ENCODE peak calls at places on chromosomes 5 and 9, in six cellular contexts. L is A549, Z is K562, C is H1, S is WTC11, W is endothelial cell of umbilical vein. E is an unnamed sample.

GRCh38 chr5:37517686-37518085 is 138.6 kb downstream of the WDR70 start:
- DNase-seq in L (no peak), Z (no peak), C (no peak), S (no peak), W (no peak), E (no peak)

GRCh38 chr5:72234265-72234700 is 85.8 kb downstream of the MRPS27 start:
- DNase-seq in L (no peak), Z (peak), C (no peak), S (no peak), W (peak), E (no peak)

GRCh38 chr5:42715791-42716190 is 40.8 kb upstream of the CCDC152 start:
- DNase-seq in L (no peak), Z (no peak), C (no peak), S (no peak), W (no peak), E (no peak)

GRCh38 chr5:154993461-154993860 is 20.1 kb upstream of the KIF4B start:
- DNase-seq in L (no peak), Z (no peak), C (no peak), S (no peak), W (no peak), E (no peak)

GRCh38 chr5:90473321-90474234 is 993 bp downstream of the MBLAC2 start:
- DNase-seq in L (peak), Z (peak), C (peak), S (peak), W (peak), E (peak)

GRCh38 chr5:175464414-175465233 is 13.7 kb upstream of the SFXN1 start:
- DNase-seq in L (peak), Z (peak), C (peak), S (peak), W (peak), E (peak)

GRCh38 chr5:135561266-135561665 is 17.5 kb downstream of the CXCL14 start:
- DNase-seq in L (no peak), Z (no peak), C (no peak), S (no peak), W (no peak), E (no peak)

GRCh38 chr5:30752015-30752414 is 441.5 kb upstream of the CDH6 start:
- DNase-seq in L (no peak), Z (no peak), C (no peak), S (no peak), W (no peak), E (no peak)

GRCh38 chr9:137145731-137146526 is 7.0 kb downstream of the GRIN1 start:
- DNase-seq in L (no peak), Z (no peak), C (no peak), S (no peak), W (no peak), E (no peak)

GRCh38 chr9:18923671-18924430 is 109.2 kb downstream of the SAXO1 start:
- DNase-seq in L (no peak), Z (no peak), C (no peak), S (no peak), W (no peak), E (no peak)

GRCh38 chr5:6269925-6270324 is 108.4 kb downstream of the MED10 start:
- DNase-seq in L (no peak), Z (no peak), C (no peak), S (no peak), W (no peak), E (no peak)

GRCh38 chr9:121778252-121779225 is 127.1 kb downstream of the DAB2IP start:
- DNase-seq in L (no peak), Z (no peak), C (no peak), S (no peak), W (peak), E (no peak)

GRCh38 chr5:117463836-117464235 is 889.2 kb upstream of the SEMA6A start:
- DNase-seq in L (no peak), Z (no peak), C (no peak), S (no peak), W (no peak), E (no peak)

GRCh38 chr9:135158572-135158937 is 71.1 kb downstream of the OLFM1 start:
- DNase-seq in L (no peak), Z (no peak), C (no peak), S (no peak), W (no peak), E (no peak)

GRCh38 chr5:43702815-43703214 is 99.8 kb downstream of the NNT start:
- DNase-seq in L (no peak), Z (no peak), C (no peak), S (no peak), W (no peak), E (no peak)

GRCh38 chr9:2023532-2023931 is 8.4 kb downstream of the SMARCA2 start:
- DNase-seq in L (no peak), Z (no peak), C (no peak), S (no peak), W (peak), E (no peak)

GRCh38 chr5:172607213-172607793 is 33.8 kb upstream of the NEURL1B start:
- DNase-seq in L (no peak), Z (no peak), C (no peak), S (no peak), W (no peak), E (no peak)

GRCh38 chr5:135140805-135141204 is 106.8 kb upstream of the PITX1 start:
- DNase-seq in L (peak), Z (no peak), C (no peak), S (no peak), W (no peak), E (no peak)

GRCh38 chr9:134204991-134205578 is 40.7 kb upstream of the RNU6ATAC start:
- DNase-seq in L (no peak), Z (no peak), C (no peak), S (no peak), W (no peak), E (peak)

GRCh38 chr5:134135091-134135655 is 20.7 kb downstream of the TCF7 start:
- DNase-seq in L (no peak), Z (no peak), C (no peak), S (no peak), W (no peak), E (no peak)

GRCh38 chr9:73893230-73893629 is 603.9 kb upstream of the RORB start:
- DNase-seq in L (no peak), Z (no peak), C (no peak), S (no peak), W (no peak), E (no peak)

GRCh38 chr9:100352201-100352726 is 478 bp downstream of the TEX10 start:
- DNase-seq in L (peak), Z (peak), C (no peak), S (peak), W (peak), E (no peak)

GRCh38 chr5:147935032-147935431 is 28.7 kb upstream of the C5orf46 start:
- DNase-seq in L (peak), Z (no peak), C (no peak), S (no peak), W (peak), E (peak)

GRCh38 chr5:17425385-17426070 is 72.5 kb upstream of the TAF11L2 start:
- DNase-seq in L (no peak), Z (no peak), C (no peak), S (no peak), W (no peak), E (no peak)

GRCh38 chr9:30039712-30040111 is 2344.7 kb upstream of the ACO1 start:
- DNase-seq in L (no peak), Z (no peak), C (no peak), S (no peak), W (no peak), E (no peak)

GRCh38 chr9:89435315-89435823 is 62.5 kb downstream of the SEMA4D start:
- DNase-seq in L (no peak), Z (no peak), C (peak), S (peak), W (no peak), E (no peak)

GRCh38 chr9:33161011-33161588 is 6.0 kb downstream of the B4GALT1 start:
- DNase-seq in L (peak), Z (no peak), C (no peak), S (no peak), W (peak), E (no peak)

GRCh38 chr5:53368516-53368915 is 111.9 kb upstream of the FST start:
- DNase-seq in L (no peak), Z (no peak), C (no peak), S (no peak), W (peak), E (no peak)

GRCh38 chr9:111952559-111952958 is 55.9 kb downstream of the UGCG start:
- DNase-seq in L (no peak), Z (no peak), C (no peak), S (no peak), W (peak), E (no peak)

GRCh38 chr5:134005415-134006118 is 792 bp upstream of the VDAC1 start:
- DNase-seq in L (peak), Z (peak), C (peak), S (peak), W (no peak), E (no peak)

GRCh38 chr5:160555836-160556660 is 134.4 kb downstream of the PTTG1 start:
- DNase-seq in L (no peak), Z (no peak), C (no peak), S (no peak), W (no peak), E (no peak)

GRCh38 chr9:100222674-100223073 is 123.6 kb downstream of the INVS start:
- DNase-seq in L (peak), Z (peak), C (no peak), S (no peak), W (peak), E (no peak)

GRCh38 chr5:23208959-23209431 is 298.4 kb upstream of the PRDM9 start:
- DNase-seq in L (peak), Z (peak), C (peak), S (peak), W (no peak), E (peak)

GRCh38 chr9:89408628-89409101 is 89.2 kb downstream of the SEMA4D start:
- DNase-seq in L (no peak), Z (no peak), C (no peak), S (no peak), W (no peak), E (no peak)

DNA sequence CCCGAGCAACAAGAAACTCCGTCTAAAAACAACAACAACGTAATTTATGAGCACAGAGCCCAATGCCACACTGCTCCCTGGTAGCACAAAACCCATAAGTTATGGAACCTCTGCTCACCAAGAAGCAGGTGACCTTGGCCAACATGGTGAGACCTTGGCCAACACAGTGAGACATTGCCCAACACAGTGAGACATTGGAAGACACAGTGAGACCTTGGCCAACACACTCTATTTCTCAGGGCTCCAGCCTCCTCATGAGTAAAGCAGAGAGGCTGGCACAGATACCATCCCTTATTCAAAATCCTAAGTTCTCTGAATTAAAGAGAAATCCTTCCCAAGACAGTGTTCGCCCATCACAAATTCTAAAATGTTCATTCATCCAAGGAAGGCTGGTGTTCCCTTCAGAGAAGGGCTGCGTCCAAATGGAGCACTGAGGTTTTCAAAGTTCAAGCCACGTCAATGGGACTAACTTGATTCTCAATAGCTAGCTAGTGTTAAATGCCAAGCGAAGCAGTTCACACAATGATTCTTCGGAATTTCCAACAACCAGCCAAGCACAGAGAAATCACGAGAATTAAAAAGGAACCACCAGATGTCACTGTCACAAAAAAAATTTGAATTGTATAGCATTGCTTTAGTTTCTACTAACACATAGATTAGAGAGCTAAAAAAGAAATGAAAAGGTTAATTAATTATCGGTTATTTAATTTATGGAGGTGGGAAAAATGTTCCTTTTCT is 29.4 kb downstream of the TTC39B start:
- DNase-seq in L (no peak), Z (no peak), C (no peak), S (no peak), W (peak), E (peak)
- TF ChIP-seq JUN in L (no peak), Z (no peak), C (no peak), S (no peak), W (no peak), E (no peak)

GRCh38 chr9:123420560-123421210 is 64.7 kb downstream of the CRB2 start:
- DNase-seq in L (no peak), Z (no peak), C (no peak), S (no peak), W (no peak), E (no peak)
- TF ChIP-seq JUN in L (no peak), Z (no peak), C (no peak), S (no peak), W (no peak), E (no peak)

GRCh38 chr5:139443766-139444473 is 4.6 kb upstream of the DNAJC18 start:
- DNase-seq in L (no peak), Z (no peak), C (no peak), S (no peak), W (peak), E (no peak)
- TF ChIP-seq JUN in L (no peak), Z (no peak), C (no peak), S (no peak), W (peak), E (no peak)

GRCh38 chr5:152349683-152350526 is 55.2 kb downstream of the NMUR2 start:
- DNase-seq in L (peak), Z (peak), C (peak), S (peak), W (peak), E (peak)
- TF ChIP-seq JUN in L (no peak), Z (no peak), C (no peak), S (no peak), W (no peak), E (no peak)

GRCh38 chr9:95031711-95032461 is 285.6 kb downstream of the FANCC start:
- DNase-seq in L (no peak), Z (no peak), C (no peak), S (no peak), W (no peak), E (peak)
- TF ChIP-seq JUN in L (peak), Z (no peak), C (no peak), S (no peak), W (no peak), E (no peak)

DNA sequence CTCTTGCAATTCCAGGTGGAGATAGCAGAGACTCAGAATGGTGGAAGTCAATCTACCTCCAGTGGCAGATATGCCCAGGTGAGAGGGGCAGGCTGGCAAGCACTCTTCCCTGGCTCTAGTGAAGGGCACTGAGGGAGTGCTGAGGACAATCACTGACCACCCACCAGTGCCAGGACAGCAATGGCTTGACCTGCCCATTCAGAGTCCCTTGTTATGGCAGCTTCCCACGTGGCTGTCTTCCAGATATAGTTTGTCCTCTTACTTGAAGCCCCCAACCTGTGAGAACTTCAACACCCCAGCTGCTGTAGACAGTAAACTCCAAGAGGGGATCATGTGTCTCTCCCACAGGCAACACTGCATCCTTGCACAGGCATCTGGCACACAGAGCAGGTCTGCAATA is 104.7 kb downstream of the LHFPL2 start:
- DNase-seq in L (no peak), Z (no peak), C (no peak), S (no peak), W (no peak), E (no peak)
- TF ChIP-seq JUN in L (no peak), Z (no peak), C (no peak), S (no peak), W (no peak), E (no peak)